ENCODE peak calls at places on chromosomes 1 and 21, in ten cellular contexts. Z, Q, O, B, M, V, R, U, P and I are unnamed samples.

GRCh38 chr1:25641931-25642611 is 25.5 kb downstream of the MAN1C1 start:
- DNase-seq in R (no peak), V (peak), O (peak), M (no peak), B (no peak), Q (peak), Z (peak), U (no peak), P (no peak), I (no peak)

GRCh38 chr1:114671011-114671938 is 1.4 kb upstream of the DENND2C start:
- DNase-seq in V (peak), B (no peak), O (no peak), R (no peak), Q (peak), Z (peak), P (no peak), M (no peak), U (no peak), I (peak)

GRCh38 chr1:81493102-81493864 is 307.5 kb upstream of the ADGRL2 start:
- DNase-seq in Q (peak), M (no peak), Z (no peak), R (no peak), V (no peak), U (no peak), P (no peak), O (no peak), B (no peak), I (no peak)

GRCh38 chr1:176560681-176561080 is 97.7 kb downstream of the PAPPA2 start:
- DNase-seq in O (no peak), V (peak), U (no peak), M (no peak), Q (no peak), R (no peak), P (no peak), Z (peak), B (no peak), I (no peak)

GRCh38 chr1:46708121-46708520 is 10.8 kb downstream of the EFCAB14 start:
- DNase-seq in Z (no peak), O (no peak), Q (no peak), M (no peak), R (no peak), P (no peak), U (no peak), B (no peak), V (no peak), I (no peak)

GRCh38 chr1:205258313-205259176 is 30.8 kb downstream of the TMCC2 start:
- DNase-seq in V (peak), Z (peak), U (no peak), Q (peak), P (no peak), M (no peak), R (peak), B (no peak), O (no peak), I (peak)

GRCh38 chr1:78229344-78229743 is 183.6 kb downstream of the GIPC2 start:
- DNase-seq in R (no peak), M (no peak), U (no peak), P (no peak), Q (peak), B (no peak), Z (peak), V (peak), O (no peak), I (peak)

GRCh38 chr21:16194851-16195251 is 465.1 kb downstream of the USP25 start:
- DNase-seq in O (no peak), V (peak), Q (peak), M (no peak), R (no peak), U (no peak), Z (peak), P (no peak), B (no peak), I (no peak)

GRCh38 chr1:204286841-204287387 is 72.8 kb downstream of the PLEKHA6 start:
- DNase-seq in B (peak), U (peak), Z (no peak), V (no peak), P (peak), M (peak), R (no peak), O (no peak), Q (no peak), I (no peak)

GRCh38 chr21:46153259-46154154 is 1.9 kb downstream of the FTCD start:
- DNase-seq in Q (peak), P (peak), R (peak), Z (peak), V (no peak), M (no peak), O (peak), U (peak), B (peak), I (peak)

GRCh38 chr1:163768581-163768980 is 446.8 kb downstream of the NUF2 start:
- DNase-seq in M (no peak), B (no peak), O (no peak), P (no peak), R (no peak), U (no peak), Z (peak), V (no peak), Q (no peak), I (no peak)

GRCh38 chr1:54501849-54502248 is 46.2 kb upstream of the ACOT11 start:
- DNase-seq in P (no peak), V (no peak), Q (no peak), R (no peak), Z (no peak), O (no peak), U (no peak), B (no peak), M (no peak), I (no peak)

GRCh38 chr1:198876371-198876871 is 237.6 kb downstream of the PTPRC start:
- DNase-seq in Q (no peak), R (no peak), M (no peak), O (no peak), P (no peak), U (no peak), B (no peak), V (peak), Z (no peak), I (peak)

GRCh38 chr1:93177991-93178390 is 2.2 kb downstream of the TMED5 start:
- DNase-seq in P (no peak), R (no peak), U (no peak), M (no peak), B (no peak), V (peak), Z (peak), O (no peak), Q (peak), I (peak)

GRCh38 chr1:94828251-94828650 is 8.1 kb downstream of the SLC44A3 start:
- DNase-seq in V (peak), P (no peak), U (no peak), M (no peak), O (no peak), B (no peak), Q (no peak), Z (no peak), R (no peak), I (no peak)

GRCh38 chr1:225567789-225568188 is 85.1 kb downstream of the ENAH start:
- DNase-seq in P (no peak), R (no peak), B (no peak), O (no peak), Z (peak), Q (no peak), V (peak), M (no peak), U (no peak), I (no peak)
- TF ChIP-seq CTCF in P (no peak), R (no peak), B (no peak), O (peak), Z (no peak), Q (no peak), V (peak), M (no peak), U (no peak), I (peak)

GRCh38 chr1:29849038-29849750 is 612.9 kb downstream of the PTPRU start:
- DNase-seq in Q (peak), O (no peak), P (no peak), Z (peak), B (no peak), V (peak), R (no peak), U (peak), M (no peak), I (peak)
- TF ChIP-seq CTCF in Q (peak), O (peak), P (no peak), Z (peak), B (peak), V (peak), R (peak), U (peak), M (no peak), I (peak)

DNA sequence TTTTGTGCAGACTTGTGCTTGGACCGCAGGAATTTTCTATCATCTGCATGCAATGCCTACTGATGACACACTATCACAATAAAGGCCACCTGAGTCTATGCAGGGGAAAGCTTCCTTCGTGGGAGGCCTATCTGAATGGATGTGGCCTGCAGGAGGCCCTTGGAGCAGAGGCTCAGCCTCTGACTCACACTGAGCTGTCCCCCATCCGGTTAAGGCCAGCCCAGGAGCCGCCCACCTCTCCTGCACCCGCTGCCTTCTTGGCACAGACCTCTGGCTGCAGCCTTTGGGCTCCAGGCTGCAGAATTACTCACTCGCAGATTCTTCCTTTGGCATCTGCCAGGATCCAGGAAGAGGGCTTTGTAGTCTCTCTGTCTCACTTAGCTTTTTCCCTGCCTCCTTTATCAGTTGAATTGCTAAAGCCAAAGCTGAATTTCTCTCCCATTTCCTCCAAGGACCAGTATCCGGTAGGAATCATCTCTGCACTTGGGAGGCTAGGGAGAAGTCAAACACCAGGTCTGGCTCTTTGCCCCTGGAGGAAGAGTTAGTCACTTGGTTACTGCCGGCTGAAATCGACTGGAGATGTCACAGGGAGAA is 65.1 kb upstream of the JUN start:
- DNase-seq in P (peak), U (peak), M (no peak), Q (peak), V (peak), O (no peak), Z (peak), R (peak), B (no peak), I (peak)
- TF ChIP-seq CTCF in P (no peak), U (no peak), M (no peak), Q (peak), V (peak), O (no peak), Z (peak), R (no peak), B (no peak), I (peak)

DNA sequence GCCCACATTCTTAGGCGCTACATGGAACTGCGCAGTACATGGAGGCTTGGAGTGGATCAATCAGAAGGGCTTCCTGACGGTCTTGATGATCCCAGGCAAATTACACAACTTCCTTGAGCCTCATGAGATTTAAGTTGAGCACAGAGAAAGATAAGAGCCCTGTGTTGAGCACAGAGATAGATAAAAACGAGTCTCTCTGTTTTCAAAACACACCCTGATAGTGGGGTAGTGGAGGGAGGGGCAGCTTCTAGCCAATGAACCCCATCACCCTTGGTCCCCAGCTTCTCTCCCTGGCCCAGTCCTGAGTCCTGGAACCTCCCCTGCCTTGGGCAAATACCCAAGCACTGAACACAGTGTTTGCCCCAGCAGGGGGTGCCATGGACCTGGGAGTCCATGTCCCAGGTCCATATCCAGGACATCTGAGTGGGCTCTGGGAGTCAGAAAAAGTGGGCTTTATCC is 9.1 kb downstream of the POU3F1 start:
- DNase-seq in U (no peak), Q (peak), R (no peak), P (no peak), M (no peak), Z (no peak), B (no peak), V (no peak), O (no peak), I (no peak)
- TF ChIP-seq CTCF in U (no peak), Q (peak), R (no peak), P (no peak), M (peak), Z (no peak), B (no peak), V (peak), O (peak), I (peak)

GRCh38 chr1:16244650-16245285 is 7.8 kb upstream of the CPLANE2 start:
- DNase-seq in R (no peak), B (no peak), V (no peak), M (no peak), Z (no peak), P (no peak), U (no peak), Q (no peak), O (no peak), I (no peak)
- TF ChIP-seq CTCF in R (no peak), B (peak), V (no peak), M (peak), Z (no peak), P (no peak), U (peak), Q (no peak), O (peak), I (peak)

DNA sequence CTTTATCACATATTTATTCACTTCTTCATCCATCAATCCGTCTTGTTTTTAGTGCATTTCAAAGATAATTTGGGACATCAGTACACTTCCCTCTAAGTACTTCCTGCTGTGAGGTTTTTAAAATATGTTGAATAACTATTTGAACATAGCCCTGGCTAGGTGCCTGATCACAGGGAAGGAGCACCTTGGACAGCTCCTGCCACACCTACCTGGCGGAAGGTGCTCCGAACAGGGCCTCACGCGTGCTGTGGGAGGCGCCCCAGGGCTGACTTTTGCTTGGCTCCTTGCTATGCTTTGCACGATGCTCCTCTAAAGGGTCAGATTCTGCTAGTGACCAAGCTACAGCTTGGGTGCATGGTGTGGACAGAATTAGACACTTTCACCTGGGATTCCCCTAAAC is 4.9 kb upstream of the ATXN7L2 start:
- DNase-seq in P (no peak), R (no peak), V (no peak), Z (no peak), U (peak), M (peak), B (no peak), O (no peak), Q (no peak), I (no peak)
- TF ChIP-seq CTCF in P (no peak), R (no peak), V (no peak), Z (no peak), U (no peak), M (no peak), B (no peak), O (no peak), Q (no peak), I (no peak)

GRCh38 chr1:209960926-209961325 is 22.9 kb downstream of the SYT14 start:
- DNase-seq in U (no peak), P (no peak), V (no peak), Q (no peak), M (no peak), Z (no peak), O (no peak), R (no peak), B (no peak), I (no peak)

GRCh38 chr1:209965996-209966395 is 28.0 kb downstream of the SYT14 start:
- DNase-seq in O (no peak), Q (no peak), P (no peak), M (no peak), Z (no peak), U (no peak), V (no peak), B (no peak), R (no peak), I (no peak)

DNA sequence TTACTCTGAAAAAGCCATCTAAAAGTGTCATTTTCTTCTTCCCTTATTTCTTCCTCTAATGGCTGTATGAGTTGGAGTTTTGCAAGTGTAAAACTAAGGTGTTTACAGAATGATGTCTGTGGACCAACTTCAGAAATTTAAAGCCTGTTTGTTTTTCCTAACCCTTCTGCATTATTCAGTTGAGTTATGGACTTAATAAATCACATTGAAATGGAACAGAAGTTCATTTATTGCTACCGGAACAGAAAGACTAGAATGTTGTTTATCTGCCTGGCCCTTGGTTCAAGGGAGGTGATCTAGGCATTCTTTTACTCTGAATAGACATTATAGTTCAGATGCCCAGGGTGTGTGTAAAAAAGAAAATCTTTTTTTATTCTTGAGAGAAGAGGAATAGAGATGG is 24.8 kb downstream of the SYT14 start:
- DNase-seq in U (no peak), O (no peak), Q (no peak), M (no peak), B (no peak), Z (no peak), P (no peak), V (no peak), R (no peak), I (no peak)
- TF ChIP-seq CTCF in U (no peak), O (no peak), Q (no peak), M (no peak), B (no peak), Z (no peak), P (no peak), V (no peak), R (no peak), I (no peak)

GRCh38 chr1:45584351-45585109 is 689 bp downstream of the NASP start:
- DNase-seq in Q (peak), V (peak), B (peak), U (peak), P (peak), R (peak), Z (peak), O (peak), M (peak), I (peak)
- TF ChIP-seq CTCF in Q (no peak), V (no peak), B (no peak), U (no peak), P (no peak), R (no peak), Z (no peak), O (peak), M (peak), I (no peak)